ENCODE peak calls at places on chromosomes 1 and 21, in six cellular contexts. One of them, this sample, is unnamed.

GRCh38 chr1:44271646-44272045 is 58.4 kb downstream of the DMAP1 start:
- DNase-seq in HFF-Myc: no peak
- DNase-seq in heart left ventricle: no peak
- DNase-seq in RCC 7860: no peak
- DNase-seq in H4: no peak
- DNase-seq in stimulated activated CD4-positive, alpha-beta T cell treated with anti-CD3 and anti-CD28 coated beads, Interleukin-1b, Interleukin-23, amount 100 ng/mL, for 24 hours: no peak
- DNase-seq in this sample: no peak

GRCh38 chr1:150662811-150663210 is 33.4 kb upstream of the ENSA start:
- DNase-seq in HFF-Myc: no peak
- DNase-seq in H4: no peak
- DNase-seq in stimulated activated CD4-positive, alpha-beta T cell treated with anti-CD3 and anti-CD28 coated beads, Interleukin-1b, Interleukin-23, amount 100 ng/mL, for 24 hours: no peak
- DNase-seq in heart left ventricle: no peak
- DNase-seq in RCC 7860: no peak
- DNase-seq in this sample: no peak

GRCh38 chr1:117568999-117569398 is 36.8 kb upstream of the TENT5C start:
- DNase-seq in stimulated activated CD4-positive, alpha-beta T cell treated with anti-CD3 and anti-CD28 coated beads, Interleukin-1b, Interleukin-23, amount 100 ng/mL, for 24 hours: no peak
- DNase-seq in RCC 7860: no peak
- DNase-seq in HFF-Myc: no peak
- DNase-seq in H4: no peak
- DNase-seq in heart left ventricle: no peak
- DNase-seq in this sample: no peak

GRCh38 chr1:116574581-116575291 is 3.9 kb upstream of the CD58 start:
- DNase-seq in heart left ventricle: peak; percentile 66
- DNase-seq in HFF-Myc: peak; percentile 41
- DNase-seq in RCC 7860: peak; percentile 25
- DNase-seq in H4: peak; percentile 35
- DNase-seq in stimulated activated CD4-positive, alpha-beta T cell treated with anti-CD3 and anti-CD28 coated beads, Interleukin-1b, Interleukin-23, amount 100 ng/mL, for 24 hours: peak; percentile 41
- DNase-seq in this sample: no peak

GRCh38 chr1:103958699-103959098 is 209.0 kb downstream of the AMY1C start:
- DNase-seq in RCC 7860: no peak
- DNase-seq in HFF-Myc: no peak
- DNase-seq in stimulated activated CD4-positive, alpha-beta T cell treated with anti-CD3 and anti-CD28 coated beads, Interleukin-1b, Interleukin-23, amount 100 ng/mL, for 24 hours: no peak
- DNase-seq in heart left ventricle: no peak
- DNase-seq in H4: no peak
- DNase-seq in this sample: no peak

GRCh38 chr1:2413495-2414296 is 1.3 kb upstream of the PEX10 start:
- DNase-seq in heart left ventricle: no peak
- DNase-seq in stimulated activated CD4-positive, alpha-beta T cell treated with anti-CD3 and anti-CD28 coated beads, Interleukin-1b, Interleukin-23, amount 100 ng/mL, for 24 hours: no peak
- DNase-seq in RCC 7860: no peak
- DNase-seq in H4: no peak
- DNase-seq in HFF-Myc: no peak
- DNase-seq in this sample: no peak

GRCh38 chr1:67705735-67706454 is 20.9 kb downstream of the GADD45A start:
- DNase-seq in H4: no peak
- DNase-seq in stimulated activated CD4-positive, alpha-beta T cell treated with anti-CD3 and anti-CD28 coated beads, Interleukin-1b, Interleukin-23, amount 100 ng/mL, for 24 hours: no peak
- DNase-seq in RCC 7860: no peak
- DNase-seq in HFF-Myc: no peak
- DNase-seq in heart left ventricle: no peak
- DNase-seq in this sample: no peak

GRCh38 chr1:37995773-37996379 is 6.1 kb upstream of the SF3A3 start:
- DNase-seq in heart left ventricle: peak; percentile 88
- DNase-seq in RCC 7860: no peak
- DNase-seq in H4: no peak
- DNase-seq in HFF-Myc: peak; percentile 94
- DNase-seq in stimulated activated CD4-positive, alpha-beta T cell treated with anti-CD3 and anti-CD28 coated beads, Interleukin-1b, Interleukin-23, amount 100 ng/mL, for 24 hours: no peak
- DNase-seq in this sample: no peak

GRCh38 chr1:109149874-109150601 is 36.1 kb downstream of the ELAPOR1 start:
- DNase-seq in stimulated activated CD4-positive, alpha-beta T cell treated with anti-CD3 and anti-CD28 coated beads, Interleukin-1b, Interleukin-23, amount 100 ng/mL, for 24 hours: no peak
- DNase-seq in HFF-Myc: no peak
- DNase-seq in heart left ventricle: no peak
- DNase-seq in RCC 7860: no peak
- DNase-seq in H4: no peak
- DNase-seq in this sample: no peak

GRCh38 chr21:44082648-44083436 is 24.4 kb upstream of the PWP2 start:
- DNase-seq in heart left ventricle: no peak
- DNase-seq in stimulated activated CD4-positive, alpha-beta T cell treated with anti-CD3 and anti-CD28 coated beads, Interleukin-1b, Interleukin-23, amount 100 ng/mL, for 24 hours: no peak
- DNase-seq in HFF-Myc: no peak
- DNase-seq in H4: no peak
- DNase-seq in RCC 7860: no peak
- DNase-seq in this sample: peak; percentile 48

GRCh38 chr1:203650012-203650836 is 23.6 kb downstream of the ATP2B4 start:
- DNase-seq in stimulated activated CD4-positive, alpha-beta T cell treated with anti-CD3 and anti-CD28 coated beads, Interleukin-1b, Interleukin-23, amount 100 ng/mL, for 24 hours: peak; percentile 52
- DNase-seq in H4: no peak
- DNase-seq in heart left ventricle: peak; percentile 75
- DNase-seq in HFF-Myc: no peak
- DNase-seq in RCC 7860: no peak
- DNase-seq in this sample: peak; percentile 80

GRCh38 chr1:80054129-80054528 is 1047.6 kb upstream of the ADGRL4 start:
- DNase-seq in HFF-Myc: peak; percentile 82
- DNase-seq in RCC 7860: peak; percentile 80
- DNase-seq in stimulated activated CD4-positive, alpha-beta T cell treated with anti-CD3 and anti-CD28 coated beads, Interleukin-1b, Interleukin-23, amount 100 ng/mL, for 24 hours: no peak
- DNase-seq in heart left ventricle: no peak
- DNase-seq in H4: peak; percentile 96
- DNase-seq in this sample: no peak

GRCh38 chr1:43049487-43049886 is 90.8 kb upstream of the SLC2A1 start:
- DNase-seq in heart left ventricle: no peak
- DNase-seq in stimulated activated CD4-positive, alpha-beta T cell treated with anti-CD3 and anti-CD28 coated beads, Interleukin-1b, Interleukin-23, amount 100 ng/mL, for 24 hours: no peak
- DNase-seq in HFF-Myc: no peak
- DNase-seq in H4: no peak
- DNase-seq in RCC 7860: no peak
- DNase-seq in this sample: no peak

GRCh38 chr1:78334952-78335351 is 155.8 kb upstream of the PTGFR start:
- DNase-seq in stimulated activated CD4-positive, alpha-beta T cell treated with anti-CD3 and anti-CD28 coated beads, Interleukin-1b, Interleukin-23, amount 100 ng/mL, for 24 hours: no peak
- DNase-seq in heart left ventricle: no peak
- DNase-seq in RCC 7860: no peak
- DNase-seq in HFF-Myc: no peak
- DNase-seq in H4: no peak
- DNase-seq in this sample: no peak

GRCh38 chr1:187476671-187477070 is 647.9 kb downstream of the PLA2G4A start:
- DNase-seq in HFF-Myc: no peak
- DNase-seq in H4: no peak
- DNase-seq in stimulated activated CD4-positive, alpha-beta T cell treated with anti-CD3 and anti-CD28 coated beads, Interleukin-1b, Interleukin-23, amount 100 ng/mL, for 24 hours: no peak
- DNase-seq in heart left ventricle: no peak
- DNase-seq in RCC 7860: no peak
- DNase-seq in this sample: no peak